ENCODE peak calls at places on chromosomes 2 and 18, in nine cellular contexts. X is OCI-LY7, P is BE2C, U is A549, I is mucosa of descending colon, N is mammary epithelial cell, J is ovary, W is thyroid gland, O is cardiac muscle cell. Y is an unnamed sample. For H3K9me3, the result is how much of the 10 kb centered on the place peaks cover.

GRCh38 chr2:2046497-2046896 is 284.6 kb downstream of the MYT1L start:
- DNase-seq in X (no peak), P (no peak), U (no peak), I (no peak), N (no peak), J (no peak), W (no peak), O (no peak), Y (no peak)

GRCh38 chr2:233115121-233115520 is 55.0 kb downstream of the INPP5D start:
- DNase-seq in X (no peak), P (no peak), U (no peak), I (no peak), N (no peak), J (no peak), W (no peak), O (no peak), Y (no peak)

GRCh38 chr2:11467749-11468148 is 1.8 kb upstream of the E2F6 start:
- DNase-seq in X (no peak), P (no peak), U (no peak), I (no peak), N (no peak), J (no peak), W (no peak), O (no peak), Y (no peak)

GRCh38 chr18:52716926-52717325 is 376.9 kb downstream of the DCC start:
- DNase-seq in X (no peak), P (peak), U (peak), I (peak), N (no peak), J (no peak), W (peak), O (peak), Y (no peak)

GRCh38 chr2:227374158-227374557 is 4.9 kb downstream of the TM4SF20 start:
- DNase-seq in X (no peak), P (no peak), U (no peak), I (no peak), N (peak), J (no peak), W (no peak), O (no peak), Y (no peak)

GRCh38 chr2:102082591-102083586 is 59.7 kb upstream of the IL1R1 start:
- DNase-seq in X (no peak), P (no peak), U (peak), I (peak), N (peak), J (no peak), W (peak), O (no peak), Y (no peak)

GRCh38 chr18:64244571-64244970 is 95.7 kb upstream of the LINC00305 start:
- DNase-seq in X (no peak), P (peak), U (peak), I (peak), N (no peak), J (no peak), W (no peak), O (no peak), Y (no peak)

GRCh38 chr2:221629478-221629877 is 57.4 kb upstream of the EPHA4 start:
- DNase-seq in X (no peak), P (no peak), U (peak), I (no peak), N (peak), J (no peak), W (no peak), O (no peak), Y (no peak)

GRCh38 chr18:40529478-40529877 is 1425.6 kb upstream of the PIK3C3 start:
- DNase-seq in X (no peak), P (no peak), U (no peak), I (peak), N (peak), J (no peak), W (no peak), O (no peak), Y (no peak)

GRCh38 chr18:59067873-59068272 is 71.8 kb upstream of the SEC11C start:
- DNase-seq in X (peak), P (peak), U (peak), I (peak), N (no peak), J (no peak), W (peak), O (peak), Y (no peak)

GRCh38 chr18:40911582-40912254 is 1043.3 kb upstream of the PIK3C3 start:
- DNase-seq in X (no peak), P (no peak), U (peak), I (no peak), N (peak), J (no peak), W (no peak), O (no peak), Y (no peak)

GRCh38 chr2:196513796-196514526 is 125.6 kb upstream of the CCDC150 start:
- DNase-seq in X (no peak), P (no peak), U (no peak), I (no peak), N (no peak), J (no peak), W (no peak), O (no peak), Y (no peak)

GRCh38 chr2:222993920-222994650 is 57.9 kb upstream of the KCNE4 start:
- DNase-seq in X (no peak), P (peak), U (peak), I (peak), N (no peak), J (peak), W (peak), O (peak), Y (no peak)

GRCh38 chr2:234565842-234566619 is 69.2 kb upstream of the ARL4C start:
- DNase-seq in X (no peak), P (no peak), U (no peak), I (no peak), N (no peak), J (no peak), W (no peak), O (no peak), Y (no peak)

GRCh38 chr2:105576440-105577241 is 168.1 kb upstream of the NCK2 start:
- DNase-seq in X (peak), P (no peak), U (peak), I (peak), N (peak), J (peak), W (no peak), O (peak), Y (no peak)

GRCh38 chr2:217394510-217395351 is 534.9 kb upstream of the TNP1 start:
- DNase-seq in X (no peak), P (no peak), U (no peak), I (no peak), N (peak), J (no peak), W (no peak), O (no peak), Y (no peak)

GRCh38 chr2:109555346-109555900 is 58.3 kb downstream of the SEPTIN10 start:
- DNase-seq in X (no peak), P (no peak), U (no peak), I (no peak), N (no peak), J (no peak), W (no peak), O (no peak), Y (no peak)

GRCh38 chr2:1707771-1708351 is 36.5 kb downstream of the PXDN start:
- DNase-seq in X (no peak), P (no peak), U (no peak), I (peak), N (peak), J (peak), W (peak), O (no peak), Y (no peak)

GRCh38 chr18:60022671-60023276 is 123.0 kb downstream of the PMAIP1 start:
- DNase-seq in X (no peak), P (no peak), U (no peak), I (no peak), N (no peak), J (no peak), W (no peak), O (no peak), Y (no peak)

GRCh38 chr2:203732072-203732952 is 25.9 kb downstream of the CD28 start:
- DNase-seq in X (no peak), P (no peak), U (no peak), I (no peak), N (no peak), J (no peak), W (no peak), O (no peak), Y (no peak)

GRCh38 chr2:11701831-11702301 is 31.9 kb upstream of the NTSR2 start:
- DNase-seq in X (no peak), P (no peak), U (no peak), I (peak), N (no peak), J (no peak), W (no peak), O (no peak), Y (no peak)

GRCh38 chr2:234468503-234468902 is 28.4 kb downstream of the ARL4C start:
- DNase-seq in X (no peak), P (no peak), U (no peak), I (no peak), N (peak), J (no peak), W (no peak), O (no peak), Y (no peak)

GRCh38 chr2:217775920-217776503 is 226.8 kb downstream of the TNS1 start:
- DNase-seq in X (no peak), P (no peak), U (no peak), I (no peak), N (no peak), J (no peak), W (no peak), O (no peak), Y (no peak)

GRCh38 chr2:148812306-148812705 is 62.7 kb upstream of the KIF5C start:
- DNase-seq in X (no peak), P (peak), U (no peak), I (peak), N (peak), J (peak), W (peak), O (no peak), Y (no peak)

GRCh38 chr2:85470850-85471800 is 52.6 kb downstream of the SH2D6 start:
- DNase-seq in X (no peak), P (peak), U (peak), I (peak), N (peak), J (peak), W (peak), O (no peak), Y (no peak)

GRCh38 chr2:157327621-157328102 is 2.0 kb upstream of the ERMN start:
- DNase-seq in X (peak), P (peak), U (peak), I (peak), N (peak), J (peak), W (peak), O (peak), Y (peak)

GRCh38 chr2:28174211-28174610 is 218.4 kb upstream of the FOSL2 start:
- DNase-seq in X (no peak), P (no peak), U (no peak), I (no peak), N (no peak), J (no peak), W (no peak), O (no peak), Y (no peak)

GRCh38 chr2:106719222-106719621 is 166.7 kb downstream of the ST6GAL2 start:
- DNase-seq in X (no peak), P (no peak), U (no peak), I (no peak), N (no peak), J (no peak), W (no peak), O (no peak), Y (no peak)

GRCh38 chr2:216768908-216769401 is 73.6 kb upstream of the IGFBP5 start:
- DNase-seq in X (no peak), P (no peak), U (no peak), I (no peak), N (no peak), J (no peak), W (no peak), O (no peak), Y (no peak)

GRCh38 chr2:88345842-88346241 is 106.7 kb downstream of the FOXI3 start:
- DNase-seq in X (no peak), P (no peak), U (no peak), I (no peak), N (no peak), J (no peak), W (no peak), O (no peak), Y (no peak)

GRCh38 chr2:231563378-231563961 is 29.2 kb upstream of the TEX44 start:
- DNase-seq in X (peak), P (peak), U (peak), I (peak), N (peak), J (peak), W (peak), O (peak), Y (no peak)

GRCh38 chr2:190088917-190089316 is 26.4 kb upstream of the MSTN start:
- DNase-seq in X (peak), P (peak), U (peak), I (peak), N (peak), J (no peak), W (peak), O (peak), Y (no peak)

GRCh38 chr2:31384771-31385276 is 29.7 kb downstream of the XDH start:
- DNase-seq in X (no peak), P (no peak), U (peak), I (no peak), N (peak), J (no peak), W (no peak), O (no peak), Y (no peak)

GRCh38 chr2:218961651-218962570 is 2.4 kb downstream of the CDK5R2 start:
- DNase-seq in X (no peak), P (peak), U (no peak), I (no peak), N (no peak), J (no peak), W (no peak), O (peak), Y (no peak)

GRCh38 chr2:16161085-16161565 is 220.8 kb downstream of the MYCN start:
- DNase-seq in X (no peak), P (peak), U (no peak), I (no peak), N (no peak), J (no peak), W (no peak), O (no peak), Y (no peak)

GRCh38 chr2:179207047-179207446 is 57.6 kb downstream of the SESTD1 start:
- DNase-seq in X (no peak), P (no peak), U (no peak), I (no peak), N (no peak), J (no peak), W (no peak), O (no peak), Y (no peak)

GRCh38 chr2:179211355-179211754 is 53.3 kb downstream of the SESTD1 start:
- DNase-seq in X (no peak), P (no peak), U (no peak), I (no peak), N (no peak), J (no peak), W (no peak), O (no peak), Y (no peak)
- H3K9me3 ChIP-seq in X (under half), P (under half), U (under half), I (under half), N (under half), J (under half), W (under half), O (under half), Y (under half)

GRCh38 chr2:47539228-47539627 is 136.3 kb downstream of the MSH2 start:
- DNase-seq in X (no peak), P (no peak), U (no peak), I (no peak), N (no peak), J (no peak), W (no peak), O (no peak), Y (no peak)
- TF ChIP-seq CTCF in X (peak), P (peak), U (no peak), I (no peak), N (peak), J (no peak), W (no peak), O (peak), Y (no peak)

DNA sequence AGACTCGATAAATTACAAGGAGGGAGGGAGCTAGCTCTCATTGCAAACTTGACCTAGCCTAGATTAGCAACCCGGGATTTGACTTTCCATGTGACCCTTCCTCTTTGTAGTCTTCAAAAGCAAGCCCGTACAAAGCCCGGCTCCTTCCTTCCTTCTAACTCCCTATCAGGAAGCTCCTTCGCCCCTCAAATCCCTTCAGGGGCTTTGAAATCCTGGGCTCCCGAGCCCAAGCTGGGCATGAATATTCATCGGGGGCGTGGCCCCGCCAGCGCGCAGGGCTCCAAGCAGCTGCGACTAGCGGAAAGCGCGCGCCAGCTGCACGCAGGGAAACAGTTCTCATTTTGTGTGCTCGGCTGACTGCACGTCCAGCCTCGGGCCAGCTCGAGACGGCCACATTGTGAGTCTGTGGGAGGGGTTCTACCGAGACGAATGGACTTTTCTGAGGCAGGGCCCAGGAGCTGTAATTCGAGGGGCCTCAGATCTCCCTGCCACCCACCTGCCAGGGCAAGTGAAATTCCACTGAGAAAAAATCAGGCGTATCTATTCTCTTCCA is 84.0 kb upstream of the PELI1 start:
- DNase-seq in X (peak), P (peak), U (peak), I (peak), N (peak), J (peak), W (peak), O (peak), Y (no peak)
- H3K4me3 ChIP-seq in X (peak), P (peak), U (peak), I (peak), N (peak), J (peak), W (no peak), O (peak), Y (peak)

DNA sequence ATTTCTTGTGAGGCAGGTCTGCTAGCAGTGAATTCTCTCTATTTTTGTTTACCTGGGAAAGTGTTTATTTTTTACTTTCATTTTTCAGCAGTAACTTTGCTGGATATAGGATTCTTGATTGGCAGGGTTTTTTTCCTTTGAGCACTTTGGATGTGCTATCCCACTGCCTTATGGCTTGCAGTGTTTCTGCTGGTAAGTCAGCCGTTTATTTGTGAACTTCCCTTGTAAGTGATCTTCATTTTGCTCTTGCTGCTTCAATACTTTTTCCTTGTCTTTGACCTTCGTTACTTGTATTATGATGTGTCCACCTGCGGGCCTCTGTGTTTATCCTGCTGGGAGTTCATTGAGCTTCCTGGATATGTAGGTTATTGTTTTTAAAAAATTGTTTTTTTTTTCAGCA is 54.7 kb downstream of the SLC66A2 start:
- DNase-seq in X (no peak), P (no peak), U (no peak), I (no peak), N (no peak), J (no peak), W (no peak), O (no peak), Y (no peak)
- H3K9me3 ChIP-seq in X (under half), P (under half), U (under half), I (half or more), N (half or more), J (under half), W (under half), O (under half), Y (half or more)

DNA sequence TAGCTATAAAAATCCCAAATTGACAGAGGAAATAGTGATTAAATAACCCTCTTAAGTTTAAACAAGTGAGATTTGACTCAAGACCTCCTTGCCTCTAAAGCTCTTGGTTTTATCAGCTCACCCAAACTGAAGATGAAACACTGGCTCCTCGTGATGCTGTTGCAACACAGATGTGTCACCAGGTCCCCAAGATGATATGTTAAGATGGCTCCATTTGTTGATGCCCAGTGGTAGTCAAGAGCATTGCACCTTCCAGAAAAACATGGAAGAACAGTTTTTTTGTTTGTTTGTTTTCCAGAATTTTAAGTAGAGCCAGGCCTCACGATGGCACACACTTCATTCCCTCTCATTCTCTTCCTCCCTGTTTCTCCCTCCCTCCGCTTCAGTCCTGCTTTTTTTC is 399.8 kb downstream of the TXNL1 start:
- DNase-seq in X (no peak), P (no peak), U (peak), I (no peak), N (no peak), J (no peak), W (no peak), O (no peak), Y (no peak)
- TF ChIP-seq CTCF in X (no peak), P (peak), U (no peak), I (no peak), N (peak), J (no peak), W (no peak), O (peak), Y (peak)

GRCh38 chr2:238855299-238855698 is 7.4 kb downstream of the TWIST2 start:
- DNase-seq in X (no peak), P (no peak), U (no peak), I (no peak), N (no peak), J (no peak), W (no peak), O (no peak), Y (no peak)
- H3K4me3 ChIP-seq in X (no peak), P (no peak), U (no peak), I (no peak), N (no peak), J (no peak), W (no peak), O (no peak), Y (no peak)

GRCh38 chr2:63571291-63571690 is 17.0 kb downstream of the WDPCP start:
- DNase-seq in X (no peak), P (no peak), U (no peak), I (no peak), N (no peak), J (no peak), W (no peak), O (no peak), Y (no peak)

GRCh38 chr2:63572001-63572400 is 16.3 kb downstream of the WDPCP start:
- DNase-seq in X (no peak), P (no peak), U (no peak), I (no peak), N (no peak), J (no peak), W (no peak), O (no peak), Y (no peak)

DNA sequence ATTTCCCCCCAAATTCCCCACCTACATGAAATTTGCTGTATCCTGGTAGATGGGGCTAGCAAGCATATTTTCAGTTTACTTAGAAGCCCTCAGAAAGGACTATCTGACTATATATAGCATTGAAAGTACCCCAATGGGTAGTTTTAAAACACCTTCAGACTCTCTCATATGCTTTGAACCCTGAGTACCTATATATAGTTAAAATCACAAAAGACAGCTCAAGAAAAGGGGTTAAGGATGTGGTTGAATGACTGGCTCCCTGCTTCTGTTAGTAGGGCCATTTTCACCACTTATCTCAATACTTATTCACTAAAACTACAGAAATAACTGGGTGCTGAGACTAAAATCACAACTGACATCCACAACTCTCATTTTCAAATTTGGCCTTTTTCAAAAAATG is 18.5 kb downstream of the WDPCP start:
- DNase-seq in X (no peak), P (no peak), U (no peak), I (no peak), N (no peak), J (no peak), W (no peak), O (no peak), Y (no peak)
- H3K9me3 ChIP-seq in X (under half), P (under half), U (under half), I (under half), N (under half), J (under half), W (under half), O (under half), Y (under half)

GRCh38 chr2:129764376-129765325 is 214.8 kb upstream of the RAB6C start:
- DNase-seq in X (no peak), P (no peak), U (no peak), I (no peak), N (no peak), J (no peak), W (no peak), O (no peak), Y (no peak)
- TF ChIP-seq CTCF in X (peak), P (peak), U (no peak), I (no peak), N (no peak), J (no peak), W (no peak), O (no peak), Y (no peak)

Y was measured in esophagus squamous epithelium.